ENCODE peak calls at places on chromosomes 12 and 14, in seven cellular contexts. Q is K562, T is IMR-90, O is H1, N is A549, H is GM12878, U is HepG2. B is an unnamed sample.
A peak's percentile ranks its signal among the peaks of the same experiment; 100 is the strongest.

GRCh38 chr12:7859552-7859951 is 13.2 kb downstream of the SLC2A14 start:
- DNase-seq in H (no peak), Q (no peak), T (peak; percentile 81), O (no peak), U (no peak), N (no peak), B (no peak)

GRCh38 chr14:95346266-95346665 is 26.6 kb upstream of the CLMN start:
- DNase-seq in O (no peak), Q (no peak), T (no peak), U (no peak), H (no peak), N (no peak), B (no peak)

GRCh38 chr12:265096-265495 is 2.5 kb upstream of the SLC6A13 start:
- DNase-seq in T (no peak), H (no peak), O (no peak), U (no peak), N (no peak), Q (no peak), B (no peak)

GRCh38 chr12:11827096-11827841 is 177.8 kb downstream of the ETV6 start:
- DNase-seq in H (no peak), N (no peak), O (no peak), U (no peak), Q (peak; percentile 27), T (no peak), B (no peak)

GRCh38 chr14:50321009-50321660 is 9.0 kb downstream of the DMAC2L start:
- DNase-seq in Q (peak; percentile 85), O (no peak), N (peak; percentile 74), T (peak; percentile 98), U (peak; percentile 68), H (peak; percentile 82), B (peak; percentile 72)

GRCh38 chr12:26740991-26741390 is 92.0 kb downstream of the ITPR2 start:
- DNase-seq in T (no peak), O (no peak), U (no peak), Q (no peak), N (no peak), H (no peak), B (no peak)

GRCh38 chr14:100750762-100751699 is 24.3 kb downstream of the DLK1 start:
- DNase-seq in N (no peak), O (no peak), U (peak; percentile 96), T (no peak), H (no peak), Q (no peak), B (no peak)

GRCh38 chr12:1835178-1836131 is 15.1 kb downstream of the LRTM2 start:
- DNase-seq in T (no peak), N (no peak), H (no peak), O (no peak), U (no peak), Q (no peak), B (no peak)

DNA sequence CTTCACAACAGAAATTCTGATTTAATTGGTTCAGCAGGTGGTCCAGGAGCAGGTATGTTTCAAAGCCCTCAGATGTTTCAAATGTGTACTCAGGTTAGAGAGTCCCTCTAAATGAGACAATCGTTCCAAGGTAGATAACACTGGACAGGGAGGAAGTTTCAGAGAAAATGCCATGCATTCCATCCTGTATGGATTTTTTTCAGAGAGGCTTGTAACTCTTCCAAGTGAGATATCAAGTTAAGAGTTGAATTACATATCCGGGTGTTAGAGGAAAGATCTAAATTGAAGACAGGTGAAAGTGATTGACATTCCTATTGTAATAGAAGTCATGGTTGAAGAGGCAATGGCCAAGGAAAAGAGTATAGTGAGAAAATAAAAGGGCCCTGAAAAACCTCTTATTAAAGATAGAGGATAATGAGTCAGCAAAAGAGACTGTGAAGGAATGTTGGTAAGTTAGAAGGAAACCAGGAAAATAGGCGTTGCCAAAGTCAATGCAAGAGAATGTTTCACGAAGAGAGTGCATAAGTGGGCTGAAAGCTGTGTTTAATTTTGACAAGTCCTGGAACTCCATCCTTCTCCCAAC is 105.8 kb downstream of the BMP4 start:
- DNase-seq in H (no peak), N (peak; percentile 28), T (peak; percentile 39), U (peak; percentile 91), Q (no peak), O (no peak), B (no peak)
- TF ChIP-seq RFX5 in H (no peak), N (no peak), T (no peak), U (no peak), Q (no peak), O (no peak), B (no peak)

DNA sequence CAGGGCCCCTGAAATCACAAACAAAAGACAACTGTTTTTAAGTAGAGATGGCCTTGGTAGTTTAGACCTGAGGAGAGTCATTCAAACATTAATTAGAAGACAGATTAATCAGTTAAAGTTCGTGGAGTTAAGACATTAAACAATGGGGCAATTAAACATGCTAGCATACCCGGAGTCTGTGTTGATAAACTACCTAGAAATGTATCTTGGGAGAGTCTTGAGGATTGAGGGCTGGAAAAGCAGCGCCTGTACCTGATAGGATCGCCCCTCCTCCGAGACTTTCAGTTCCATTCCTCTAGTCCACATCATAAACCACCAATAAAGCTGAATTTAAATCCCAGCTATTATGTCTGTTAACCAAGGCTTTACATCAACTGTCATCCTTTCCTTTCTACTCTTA is 1.0 kb upstream of the KRAS start:
- DNase-seq in N (no peak), U (no peak), O (no peak), T (no peak), H (no peak), Q (no peak), B (no peak)
- TF ChIP-seq RFX5 in N (no peak), U (no peak), O (no peak), T (no peak), H (no peak), Q (no peak), B (no peak)

GRCh38 chr14:93824076-93824475 is 35.8 kb upstream of the PRIMA1 start:
- DNase-seq in H (no peak), T (no peak), N (no peak), Q (no peak), O (no peak), U (no peak), B (no peak)
- TF ChIP-seq RFX5 in H (no peak), T (no peak), N (no peak), Q (no peak), O (no peak), U (no peak), B (no peak)

DNA sequence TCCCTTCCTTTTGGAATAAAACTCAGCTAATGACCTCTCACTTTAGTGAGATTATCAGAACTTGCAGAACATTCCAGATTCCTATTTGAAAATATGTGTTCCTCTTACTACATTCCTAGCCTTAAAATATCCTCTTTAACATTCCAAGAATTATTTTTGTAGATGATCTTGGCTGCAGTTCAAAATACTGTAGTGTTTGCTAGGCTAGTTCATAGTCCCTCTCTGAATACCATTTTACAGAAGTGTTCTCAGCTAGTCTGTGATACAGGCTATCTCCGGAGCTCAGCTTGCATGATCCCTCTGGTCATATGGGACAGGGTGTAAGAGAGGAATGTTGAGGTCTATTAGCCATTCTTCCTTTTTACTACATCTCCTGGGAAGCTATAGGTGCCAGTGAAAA is 17.6 kb upstream of the GPR33 start:
- DNase-seq in Q (no peak), U (no peak), H (no peak), O (no peak), N (no peak), T (peak; percentile 61), B (no peak)
- TF ChIP-seq RFX5 in Q (no peak), U (no peak), H (no peak), O (no peak), N (no peak), T (no peak), B (no peak)

GRCh38 chr14:99735189-99736135 is 51.4 kb downstream of the CYP46A1 start:
- DNase-seq in O (no peak), T (no peak), N (no peak), U (no peak), H (no peak), Q (no peak), B (no peak)

GRCh38 chr14:99732436-99733220 is 48.5 kb downstream of the CYP46A1 start:
- DNase-seq in O (no peak), U (no peak), Q (no peak), H (no peak), N (no peak), T (no peak), B (no peak)

GRCh38 chr14:99734406-99735051 is 50.4 kb downstream of the CYP46A1 start:
- DNase-seq in T (no peak), U (no peak), N (no peak), Q (no peak), H (no peak), O (no peak), B (no peak)

GRCh38 chr14:99733221-99733550 is 49.1 kb downstream of the CYP46A1 start:
- DNase-seq in H (no peak), N (no peak), O (no peak), T (no peak), Q (no peak), U (no peak), B (no peak)

GRCh38 chr14:99733551-99734405 is 49.7 kb downstream of the CYP46A1 start:
- DNase-seq in T (no peak), O (no peak), N (no peak), H (no peak), U (no peak), Q (no peak), B (no peak)
- TF ChIP-seq RFX5 in T (no peak), O (no peak), N (no peak), H (no peak), U (no peak), Q (no peak), B (no peak)

DNA sequence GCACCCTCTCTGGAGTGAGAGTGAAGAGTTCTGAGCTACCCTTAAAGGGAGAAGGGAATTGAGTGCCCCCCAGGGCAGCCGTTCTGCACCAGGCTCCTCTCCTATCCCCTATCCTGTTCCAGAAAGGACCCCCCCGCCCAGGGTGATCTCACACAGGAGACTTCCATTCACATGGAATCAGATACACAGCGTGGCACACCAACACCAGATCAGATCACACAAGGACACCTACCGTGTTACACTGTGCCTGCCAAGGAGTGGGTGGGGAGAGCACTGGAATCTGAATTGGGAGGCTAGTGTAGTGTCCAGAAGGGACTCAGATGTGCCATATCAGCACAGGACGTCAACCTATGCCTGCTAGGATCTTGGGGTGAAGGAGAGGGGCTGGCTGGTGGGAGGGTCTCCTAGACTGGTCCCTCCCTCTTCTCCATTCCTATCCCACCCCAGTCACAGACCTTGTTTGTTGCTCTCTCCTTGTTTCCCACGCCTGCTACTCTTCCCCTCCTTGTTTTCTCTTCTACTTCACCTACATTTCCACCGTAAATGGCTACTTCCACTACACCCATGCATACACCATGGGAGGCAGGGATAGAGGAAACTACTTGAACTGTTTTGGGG is 2.3 kb downstream of the PTMS start:
- DNase-seq in O (no peak), Q (no peak), U (no peak), H (no peak), T (peak; percentile 33), N (no peak), B (no peak)
- TF ChIP-seq RFX5 in O (no peak), Q (no peak), U (no peak), H (no peak), T (no peak), N (no peak), B (no peak)